ENCODE peak calls at places on chromosomes 12 and 14, in seven cellular contexts. D is NCI-H460; P is HCT116; Q is NCI-H510A treated with DMSO at 0.1 percent for 48 hours; A is COLO829; H is stimulated activated CD8-positive, alpha-beta memory T cell treated with anti-CD3 and anti-CD28 coated beads, Interleukin-4, amount 100 ng/mL, for 24 hours; X is GM19239. Z is an unnamed sample.

GRCh38 chr14:20434701-20435453 is 1.1 kb downstream of the KLHL33 start:
- DNase-seq in D (no peak), P (no peak), Q (no peak), A (no peak), H (no peak), X (no peak), Z (no peak)

GRCh38 chr12:77979597-77980250 is 149.0 kb downstream of the NAV3 start:
- DNase-seq in D (no peak), P (no peak), Q (no peak), A (no peak), H (no peak), X (no peak), Z (no peak)

GRCh38 chr14:101458536-101459391 is 102.5 kb upstream of the DIO3 start:
- DNase-seq in D (no peak), P (no peak), Q (no peak), A (no peak), H (no peak), X (no peak), Z (no peak)

GRCh38 chr14:93201155-93201704 is 5.6 kb downstream of the GON7 start:
- DNase-seq in D (no peak), P (no peak), Q (no peak), A (no peak), H (no peak), X (no peak), Z (no peak)

GRCh38 chr12:14824012-14824634 is 10.1 kb upstream of the SMCO3 start:
- DNase-seq in D (no peak), P (no peak), Q (no peak), A (peak), H (no peak), X (no peak), Z (no peak)

GRCh38 chr12:30088259-30088995 is 304.7 kb upstream of the TMTC1 start:
- DNase-seq in D (no peak), P (no peak), Q (no peak), A (no peak), H (no peak), X (no peak), Z (no peak)

GRCh38 chr12:132582058-132582420 is 28.3 kb downstream of the LRCOL1 start:
- DNase-seq in D (no peak), P (no peak), Q (no peak), A (no peak), H (no peak), X (no peak), Z (no peak)

GRCh38 chr12:32390572-32391219 is 8.7 kb upstream of the FGD4 start:
- DNase-seq in D (no peak), P (no peak), Q (no peak), A (no peak), H (no peak), X (no peak), Z (peak)

GRCh38 chr14:105153331-105153731 is 15.2 kb downstream of the JAG2 start:
- DNase-seq in D (no peak), P (no peak), Q (no peak), A (no peak), H (no peak), X (no peak), Z (no peak)

GRCh38 chr12:111846016-111846415 is 4.0 kb downstream of the MAPKAPK5 start:
- DNase-seq in D (no peak), P (no peak), Q (no peak), A (no peak), H (no peak), X (no peak), Z (no peak)

GRCh38 chr14:99647407-99647806 is 2.5 kb downstream of the HHIPL1 start:
- DNase-seq in D (no peak), P (no peak), Q (no peak), A (no peak), H (no peak), X (no peak), Z (no peak)

GRCh38 chr12:89693639-89694202 is 14.9 kb downstream of the ATP2B1 start:
- DNase-seq in D (no peak), P (no peak), Q (no peak), A (no peak), H (no peak), X (no peak), Z (no peak)

GRCh38 chr12:57795354-57795753 is 12.8 kb downstream of the TSFM start:
- DNase-seq in D (no peak), P (no peak), Q (no peak), A (no peak), H (no peak), X (no peak), Z (no peak)

GRCh38 chr12:44874981-44875416 is 1.1 kb downstream of the NELL2 start:
- DNase-seq in D (no peak), P (no peak), Q (peak), A (no peak), H (no peak), X (no peak), Z (no peak)

GRCh38 chr12:104115587-104115975 is 22.4 kb downstream of the NFYB start:
- DNase-seq in D (no peak), P (no peak), Q (no peak), A (no peak), H (no peak), X (no peak), Z (no peak)

GRCh38 chr12:563250-563781 is 99.9 kb downstream of the NINJ2 start:
- DNase-seq in D (no peak), P (no peak), Q (no peak), A (no peak), H (peak), X (no peak), Z (no peak)

GRCh38 chr14:64630778-64631177 is 73.4 kb upstream of the PLEKHG3 start:
- DNase-seq in D (no peak), P (no peak), Q (no peak), A (no peak), H (no peak), X (no peak), Z (no peak)

GRCh38 chr14:50060871-50061663 is 55.3 kb downstream of the VCPKMT start:
- DNase-seq in D (peak), P (no peak), Q (no peak), A (peak), H (no peak), X (no peak), Z (no peak)

GRCh38 chr14:49497267-49497666 is 88.9 kb downstream of the RPS29 start:
- DNase-seq in D (no peak), P (no peak), Q (no peak), A (no peak), H (no peak), X (no peak), Z (no peak)

GRCh38 chr14:36946872-36947271 is 225.5 kb downstream of the SLC25A21 start:
- DNase-seq in D (no peak), P (no peak), Q (no peak), A (no peak), H (no peak), X (no peak), Z (no peak)

GRCh38 chr12:69987453-69988102 is 162.6 kb downstream of the MYRFL start:
- DNase-seq in D (peak), P (peak), Q (no peak), A (peak), H (no peak), X (no peak), Z (no peak)

GRCh38 chr12:122836027-122836921 is 1.0 kb downstream of the HIP1R start:
- DNase-seq in D (peak), P (no peak), Q (peak), A (peak), H (peak), X (peak), Z (peak)

GRCh38 chr12:127781336-127781735 is 485.6 kb upstream of the TMEM132C start:
- DNase-seq in D (no peak), P (no peak), Q (no peak), A (no peak), H (no peak), X (no peak), Z (no peak)

GRCh38 chr12:40054554-40055226 is 51.2 kb downstream of the SLC2A13 start:
- DNase-seq in D (peak), P (no peak), Q (no peak), A (no peak), H (no peak), X (no peak), Z (no peak)

GRCh38 chr12:72271741-72272661 is at the start of gene TRHDE:
- DNase-seq in D (no peak), P (no peak), Q (peak), A (no peak), H (no peak), X (no peak), Z (peak)

Z was measured in GM12891.